ENCODE peak calls at places on chromosomes 5 and 9, in four cellular contexts. Q is AG09309, H is endodermal cell, V is HFF-Myc. J is an unnamed sample.

GRCh38 chr5:142248853-142249462 is 75.9 kb downstream of the SPRY4 start:
- DNase-seq in Q (peak), V (peak), H (peak), J (no peak)

GRCh38 chr9:32405506-32405905 is 21.1 kb downstream of the ACO1 start:
- DNase-seq in V (no peak), Q (no peak), H (no peak), J (no peak)

GRCh38 chr9:96256800-96257199 is 45.2 kb downstream of the HSD17B3 start:
- DNase-seq in H (peak), Q (no peak), V (peak), J (no peak)

GRCh38 chr5:58071566-58071965 is 388.3 kb downstream of the PLK2 start:
- DNase-seq in H (peak), V (no peak), Q (no peak), J (no peak)

GRCh38 chr9:87684627-87685204 is 41.2 kb upstream of the CTSL start:
- DNase-seq in H (peak), Q (no peak), V (no peak), J (no peak)

GRCh38 chr9:30243467-30243866 is 2141.0 kb upstream of the ACO1 start:
- DNase-seq in H (no peak), V (no peak), Q (no peak), J (no peak)

GRCh38 chr5:98570010-98570409 is 203.5 kb upstream of the RGMB start:
- DNase-seq in H (no peak), V (no peak), Q (no peak), J (peak)

GRCh38 chr5:139982157-139982974 is 60.7 kb downstream of the NRG2 start:
- DNase-seq in H (no peak), V (peak), Q (no peak), J (no peak)

GRCh38 chr9:95049761-95050160 is 267.7 kb downstream of the FANCC start:
- DNase-seq in V (no peak), H (no peak), Q (no peak), J (no peak)

GRCh38 chr5:66959668-66960067 is 236.9 kb downstream of the CD180 start:
- DNase-seq in V (no peak), H (no peak), Q (no peak), J (no peak)

GRCh38 chr9:85200726-85201402 is 531.3 kb downstream of the NTRK2 start:
- DNase-seq in V (no peak), Q (peak), H (no peak), J (peak)

GRCh38 chr5:32714836-32715235 is 3.7 kb downstream of the NPR3 start:
- DNase-seq in V (no peak), H (no peak), Q (no peak), J (no peak)

GRCh38 chr5:107456281-107456715 is 214.4 kb downstream of the EFNA5 start:
- DNase-seq in H (no peak), V (no peak), Q (no peak), J (no peak)

GRCh38 chr5:133402781-133403180 is 209.6 kb downstream of the FSTL4 start:
- DNase-seq in H (peak), V (no peak), Q (no peak), J (no peak)

GRCh38 chr5:176646707-176647029 is 616 bp upstream of the TSPAN17 start:
- DNase-seq in Q (no peak), H (no peak), V (no peak), J (no peak)

GRCh38 chr5:176646049-176646706 is 1.1 kb upstream of the TSPAN17 start:
- DNase-seq in H (no peak), V (no peak), Q (no peak), J (no peak)

GRCh38 chr5:176647870-176648466 is 684 bp downstream of the TSPAN17 start:
- DNase-seq in Q (no peak), H (peak), V (no peak), J (no peak)

GRCh38 chr5:176648467-176649194 is 1.3 kb downstream of the TSPAN17 start:
- DNase-seq in Q (no peak), V (no peak), H (no peak), J (no peak)

GRCh38 chr5:176647030-176647869 is at the start of gene TSPAN17:
- DNase-seq in H (peak), Q (peak), V (peak), J (peak)
- TF ChIP-seq CTCF in H (no peak), Q (peak), V (peak), J (peak)

GRCh38 chr5:53558966-53559365 is 1.5 kb upstream of the NDUFS4 start:
- DNase-seq in V (no peak), H (no peak), Q (no peak), J (no peak)

GRCh38 chr5:53560028-53560427 is 411 bp upstream of the NDUFS4 start:
- DNase-seq in H (no peak), V (no peak), Q (no peak), J (no peak)

GRCh38 chr5:53557386-53557785 is 3.1 kb upstream of the NDUFS4 start:
- DNase-seq in Q (no peak), V (no peak), H (no peak), J (no peak)

GRCh38 chr5:53556001-53556400 is 4.4 kb upstream of the NDUFS4 start:
- DNase-seq in H (no peak), V (no peak), Q (no peak), J (no peak)

GRCh38 chr5:53560506-53561191 is at the start of gene NDUFS4:
- DNase-seq in H (peak), Q (peak), V (peak), J (peak)
- H3K4me3 ChIP-seq in H (peak), Q (peak), V (peak), J (peak)

GRCh38 chr5:135176991-135177390 is 143.0 kb upstream of the PITX1 start:
- DNase-seq in V (no peak), H (no peak), Q (no peak), J (no peak)

GRCh38 chr5:135178476-135179155 is 144.6 kb upstream of the PITX1 start:
- DNase-seq in Q (no peak), V (no peak), H (no peak), J (no peak)

GRCh38 chr5:135177591-135177990 is 143.6 kb upstream of the PITX1 start:
- DNase-seq in Q (no peak), H (no peak), V (no peak), J (no peak)

GRCh38 chr5:135181653-135182052 is 147.6 kb upstream of the PITX1 start:
- DNase-seq in H (no peak), Q (no peak), V (no peak), J (no peak)

DNA sequence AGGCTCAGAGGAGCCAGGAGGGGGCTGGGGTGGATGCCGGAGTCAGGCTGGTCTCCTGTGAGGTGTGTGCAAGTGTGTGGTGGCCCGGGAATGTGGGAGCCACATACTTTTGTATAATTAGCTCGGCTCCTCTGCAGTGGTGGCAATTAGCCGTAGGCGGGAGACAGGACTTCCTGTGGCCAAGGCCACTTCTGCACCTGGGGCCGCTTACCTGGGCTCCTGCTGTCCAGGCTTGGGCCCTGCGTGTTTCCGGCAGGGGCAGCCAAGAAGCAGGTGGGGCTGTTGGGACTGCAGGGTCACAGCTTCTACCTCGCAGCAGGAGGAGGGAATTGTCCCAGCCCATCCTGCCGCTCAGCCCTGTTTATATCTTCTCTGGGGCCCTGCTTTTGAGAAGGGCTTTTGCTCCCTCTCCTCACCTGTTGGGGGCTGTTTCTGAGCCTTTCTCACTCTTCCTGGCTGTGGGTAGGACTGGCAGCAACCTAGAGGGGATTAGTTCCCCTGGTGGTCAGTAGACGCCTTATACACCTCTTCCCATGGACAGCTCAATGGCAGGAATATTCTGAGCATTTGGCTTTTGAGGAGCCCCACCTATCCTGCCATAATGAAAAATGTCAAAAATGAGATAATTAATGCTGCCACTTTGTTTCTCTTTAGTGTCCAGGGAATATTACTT is 145.4 kb upstream of the PITX1 start:
- DNase-seq in H (peak), Q (no peak), V (no peak), J (no peak)
- TF ChIP-seq CTCF in H (peak), Q (no peak), V (peak), J (no peak)

GRCh38 chr5:148829248-148829594 is 2.8 kb downstream of the ADRB2 start:
- DNase-seq in Q (no peak), H (no peak), V (no peak), J (no peak)
- H3K4me3 ChIP-seq in Q (no peak), H (peak), V (peak), J (no peak)